ENCODE peak calls at places on chromosomes 11 and 22, in ten cellular contexts. N is upper lobe of right lung, D is cardiac muscle cell, F is heart right ventricle, G is MM.1S, T is tibial artery, W is fibroblast of lung, K is A549, P is mammary epithelial cell, Q is PC-3. L is an unnamed sample. For H3K4me1, the result is how much of the 10 kb centered on the place peaks cover.

GRCh38 chr11:115333106-115333505 is 171.1 kb downstream of the CADM1 start:
- DNase-seq in P (peak), F (no peak), K (no peak), N (no peak), Q (no peak), D (no peak), G (no peak), W (no peak), T (no peak), L (no peak)

GRCh38 chr22:29385305-29385704 is 3.1 kb downstream of the AP1B1 start:
- DNase-seq in P (no peak), Q (no peak), F (no peak), W (no peak), K (no peak), T (no peak), N (no peak), G (no peak), D (no peak), L (no peak)

GRCh38 chr22:29773233-29773632 is 6.1 kb downstream of the UQCR10 start:
- DNase-seq in N (no peak), K (peak), F (no peak), Q (peak), G (no peak), D (peak), W (no peak), T (no peak), P (peak), L (no peak)

GRCh38 chr11:77102246-77103210 is at the start of gene OMP:
- DNase-seq in F (no peak), P (no peak), N (peak), D (no peak), K (no peak), T (no peak), G (no peak), Q (no peak), W (no peak), L (no peak)

GRCh38 chr11:17774232-17775034 is 39.9 kb downstream of the KCNC1 start:
- DNase-seq in P (peak), G (no peak), K (no peak), D (no peak), F (no peak), T (no peak), Q (no peak), W (no peak), N (peak), L (no peak)

GRCh38 chr22:23532756-23533155 is 47.3 kb downstream of the IGLL1 start:
- DNase-seq in Q (no peak), T (no peak), P (no peak), F (no peak), K (no peak), D (no peak), N (peak), G (no peak), W (no peak), L (no peak)

GRCh38 chr11:96017872-96018271 is 94.0 kb upstream of the MTMR2 start:
- DNase-seq in G (no peak), W (no peak), P (no peak), Q (no peak), K (no peak), T (no peak), F (no peak), D (no peak), N (no peak), L (no peak)

GRCh38 chr11:112085822-112086421 is 634 bp downstream of the TIMM8B start:
- DNase-seq in Q (peak), G (peak), K (peak), W (peak), N (no peak), D (peak), P (peak), F (no peak), T (no peak), L (peak)

GRCh38 chr11:116427903-116428637 is 344.7 kb downstream of the BUD13 start:
- DNase-seq in N (no peak), F (no peak), P (peak), D (peak), W (no peak), Q (peak), T (no peak), G (no peak), K (no peak), L (no peak)

GRCh38 chr22:30423296-30423958 is 2.1 kb upstream of the MTFP1 start:
- DNase-seq in D (no peak), K (no peak), G (peak), F (no peak), N (peak), W (no peak), T (no peak), Q (no peak), P (peak), L (no peak)

GRCh38 chr11:18704045-18704645 is 5.6 kb downstream of the TMEM86A start:
- DNase-seq in D (no peak), G (no peak), T (no peak), K (no peak), N (no peak), F (no peak), W (no peak), Q (no peak), P (no peak), L (no peak)

GRCh38 chr22:21960200-21961126 is 7.8 kb upstream of the PPM1F start:
- DNase-seq in K (no peak), W (no peak), G (no peak), D (no peak), P (no peak), T (no peak), N (no peak), F (no peak), Q (no peak), L (no peak)

GRCh38 chr11:1912314-1912878 is 7.1 kb upstream of the TNNT3 start:
- DNase-seq in N (no peak), D (no peak), W (no peak), Q (no peak), P (no peak), T (no peak), F (no peak), K (no peak), G (no peak), L (no peak)

GRCh38 chr11:45162064-45162375 is 15.6 kb downstream of the PRDM11 start:
- DNase-seq in Q (no peak), K (no peak), P (no peak), W (no peak), D (no peak), T (no peak), N (no peak), G (no peak), F (no peak), L (no peak)

GRCh38 chr22:16932577-16932976 is 75.4 kb downstream of the GAB4 start:
- DNase-seq in K (no peak), N (no peak), F (no peak), W (no peak), P (peak), D (no peak), Q (no peak), T (no peak), G (no peak), L (no peak)
- TF ChIP-seq CTCF in K (no peak), N (no peak), F (no peak), W (no peak), P (peak), D (no peak), Q (no peak), T (no peak), G (peak), L (no peak)

GRCh38 chr11:110710520-110711381 is 1.5 kb downstream of the ARHGAP20 start:
- DNase-seq in Q (no peak), W (peak), N (peak), D (peak), G (no peak), P (no peak), T (peak), K (no peak), F (peak), L (no peak)
- H3K4me3 ChIP-seq in Q (no peak), W (peak), N (peak), D (peak), G (peak), P (no peak), T (peak), K (peak), F (peak), L (no peak)

GRCh38 chr11:75328426-75329277 is 22.8 kb downstream of the ARRB1 start:
- DNase-seq in F (peak), P (peak), K (peak), T (peak), G (no peak), D (peak), Q (peak), N (peak), W (peak), L (peak)
- H3K4me1 ChIP-seq in F (under half), P (under half), K (half or more), T (under half), G (under half), D (under half), Q (under half), N (half or more), W (under half), L (half or more)

DNA sequence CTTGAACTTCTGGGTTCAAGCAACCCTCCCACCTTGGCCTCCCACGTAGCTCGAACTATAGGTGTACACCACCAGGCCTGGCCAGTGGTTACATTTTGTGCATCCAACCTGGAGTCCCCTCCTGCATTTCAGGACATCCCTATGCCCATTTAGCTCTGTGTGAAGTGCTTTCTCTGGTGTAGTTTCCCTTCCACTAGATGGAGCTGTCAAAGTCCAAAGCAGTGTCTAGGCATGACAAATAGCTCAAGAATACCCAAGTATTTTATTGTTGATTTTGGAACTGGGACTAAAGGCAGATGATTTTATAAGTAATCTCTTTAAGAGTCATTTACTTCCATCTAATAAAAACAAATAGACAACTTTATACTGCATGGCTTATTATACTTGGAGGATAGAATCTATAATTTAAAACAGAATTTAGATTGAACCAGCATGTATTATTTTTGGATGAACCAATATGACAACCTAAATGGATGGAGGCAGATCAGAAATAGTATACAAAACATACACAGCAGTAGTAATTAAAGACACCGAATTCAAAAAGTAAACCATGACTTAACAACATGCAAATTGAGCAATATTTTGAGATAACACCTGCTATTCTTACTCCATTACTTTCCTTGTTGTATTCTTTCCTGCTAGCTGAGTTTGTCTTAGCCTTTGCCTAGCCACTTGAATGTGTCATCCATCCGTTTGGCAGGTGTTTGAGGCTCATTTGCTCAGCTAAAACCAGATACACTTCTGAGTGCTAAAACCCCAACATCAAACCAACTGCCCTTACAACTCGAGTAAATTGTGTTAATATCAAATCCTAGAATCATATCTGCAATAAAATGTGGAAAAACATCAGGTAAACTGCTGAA is 37.7 kb downstream of the EIF4ENIF1 start:
- DNase-seq in D (peak), W (peak), K (peak), T (no peak), F (no peak), N (no peak), Q (peak), P (peak), G (peak), L (no peak)
- TF ChIP-seq CTCF in D (peak), W (peak), K (peak), T (no peak), F (peak), N (peak), Q (peak), P (peak), G (peak), L (peak)

DNA sequence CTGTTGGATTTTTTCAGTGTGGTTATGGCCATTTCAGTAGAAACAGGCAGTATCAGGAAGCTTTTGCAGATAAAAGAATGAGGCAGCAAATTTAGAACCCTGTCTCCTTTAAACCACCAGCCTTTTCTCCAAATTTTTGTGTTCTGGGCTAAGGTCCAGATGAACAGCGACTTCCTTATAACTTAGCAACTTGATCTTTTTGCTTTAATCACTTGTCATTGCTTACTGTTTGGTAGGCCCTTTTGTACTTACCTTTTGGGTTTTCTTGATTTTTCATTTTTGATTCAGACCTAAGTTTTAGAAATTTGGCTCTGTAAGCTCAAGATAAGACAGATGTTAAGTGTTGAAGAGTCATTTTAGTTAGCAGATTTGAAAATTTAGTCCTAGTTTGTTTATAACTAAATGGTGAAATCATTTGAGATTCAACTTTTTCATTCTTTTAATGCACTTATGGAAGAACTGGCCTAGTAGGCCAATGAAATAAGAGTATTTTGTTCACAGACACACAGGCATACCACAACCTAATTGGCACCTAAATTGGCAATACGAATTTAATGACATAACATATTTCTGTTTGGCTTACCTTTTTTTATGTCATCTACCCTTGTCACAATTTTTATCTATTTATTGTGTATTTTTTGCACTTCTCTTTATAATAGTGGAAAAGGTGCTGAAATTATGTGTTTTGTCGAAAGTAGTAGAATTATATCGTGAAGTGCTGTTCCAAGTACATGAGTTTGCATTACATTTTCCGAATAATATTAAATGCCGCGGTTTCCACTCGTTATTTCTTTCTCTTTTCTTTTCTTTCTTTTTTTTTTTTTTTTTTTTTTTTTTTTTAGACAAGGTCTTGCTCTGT is 2.1 kb downstream of the RTN3 start:
- DNase-seq in W (peak), D (peak), G (no peak), F (no peak), K (no peak), P (no peak), Q (peak), N (no peak), T (no peak), L (no peak)
- H3K4me3 ChIP-seq in W (peak), D (peak), G (peak), F (peak), K (peak), P (no peak), Q (peak), N (peak), T (peak), L (no peak)

GRCh38 chr11:33893711-33894401 is 2.0 kb upstream of the LMO2 start:
- DNase-seq in K (no peak), T (no peak), P (no peak), Q (no peak), W (no peak), F (no peak), D (peak), G (peak), N (no peak), L (peak)
- H3K4me1 ChIP-seq in K (under half), T (under half), P (under half), Q (under half), W (under half), F (under half), D (under half), G (under half), N (under half), L (under half)

GRCh38 chr11:70511345-70511744 is 113.0 kb downstream of the CTTN start:
- DNase-seq in G (no peak), D (no peak), P (no peak), W (no peak), Q (peak), K (no peak), N (no peak), T (no peak), F (no peak), L (no peak)
- TF ChIP-seq CTCF in G (peak), D (no peak), P (peak), W (no peak), Q (peak), K (no peak), N (no peak), T (no peak), F (no peak), L (no peak)

GRCh38 chr22:44331881-44332714 is 19.3 kb upstream of the SHISAL1 start:
- DNase-seq in D (peak), W (peak), Q (peak), N (no peak), T (no peak), G (no peak), P (no peak), K (peak), F (no peak), L (no peak)

GRCh38 chr22:44329179-44329796 is 16.5 kb upstream of the SHISAL1 start:
- DNase-seq in N (no peak), W (no peak), F (no peak), G (peak), Q (peak), P (no peak), T (no peak), K (no peak), D (no peak), L (no peak)

GRCh38 chr22:44330727-44331660 is 18.2 kb upstream of the SHISAL1 start:
- DNase-seq in G (no peak), T (no peak), F (no peak), P (no peak), K (no peak), D (no peak), N (no peak), W (no peak), Q (no peak), L (no peak)

GRCh38 chr22:44328762-44329161 is 16.0 kb upstream of the SHISAL1 start:
- DNase-seq in W (no peak), D (no peak), T (no peak), G (no peak), N (no peak), P (no peak), F (no peak), K (no peak), Q (no peak), L (no peak)

DNA sequence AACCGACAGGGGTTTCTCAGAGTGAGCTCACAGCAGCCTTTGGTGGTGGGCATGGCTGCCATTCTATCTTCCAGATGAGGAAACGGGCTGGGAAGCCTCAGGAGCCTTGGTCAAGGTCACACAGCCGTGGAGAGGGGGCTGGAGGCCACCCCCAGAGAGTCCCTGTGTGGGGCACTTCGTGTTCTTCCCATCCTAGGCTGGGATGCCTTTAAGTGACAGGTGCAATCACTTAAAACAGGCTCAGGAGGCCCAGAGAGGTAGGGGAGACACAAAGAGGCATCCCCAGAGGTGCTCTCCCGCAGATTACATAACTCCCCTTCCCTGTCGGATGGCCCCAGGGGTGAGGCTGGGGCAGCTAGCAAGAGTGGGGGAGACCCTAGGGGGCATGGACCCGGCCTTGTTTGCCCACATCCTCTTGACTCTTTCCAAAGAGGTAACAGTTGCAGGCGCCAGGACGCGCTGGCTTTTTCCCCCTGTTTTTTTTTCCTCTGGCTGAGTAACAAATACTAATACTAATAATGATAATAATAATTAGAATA is 17.5 kb upstream of the SHISAL1 start:
- DNase-seq in F (no peak), W (no peak), G (no peak), P (no peak), D (no peak), T (no peak), Q (no peak), K (no peak), N (no peak), L (no peak)
- H3K4me3 ChIP-seq in F (peak), W (no peak), G (no peak), P (no peak), D (peak), T (no peak), Q (no peak), K (no peak), N (no peak), L (no peak)

L was measured in CD8-positive, alpha-beta T cell.